ENCODE peak calls at places on chromosomes 6 and 20, in eight cellular contexts. One of them, this sample, is unnamed.

GRCh38 chr6:25028346-25028745 is 92.6 kb upstream of the RIPOR2 start:
- DNase-seq in right atrium auricular region: no peak
- DNase-seq in prostate gland: no peak
- DNase-seq in NCI-H1930: no peak
- DNase-seq in T follicular helper cell: no peak
- DNase-seq in Peyer's patch: no peak
- DNase-seq in nephron progenitor cell: no peak
- DNase-seq in G401: no peak
- DNase-seq in this sample: no peak

GRCh38 chr20:33490934-33491656 is 1.2 kb downstream of the CBFA2T2 start:
- DNase-seq in right atrium auricular region: no peak
- DNase-seq in prostate gland: no peak
- DNase-seq in NCI-H1930: no peak
- DNase-seq in T follicular helper cell: no peak
- DNase-seq in Peyer's patch: no peak
- DNase-seq in nephron progenitor cell: no peak
- DNase-seq in G401: no peak
- DNase-seq in this sample: no peak

GRCh38 chr6:45072014-45072413 is 256.1 kb upstream of the RUNX2 start:
- DNase-seq in right atrium auricular region: no peak
- DNase-seq in prostate gland: no peak
- DNase-seq in NCI-H1930: no peak
- DNase-seq in T follicular helper cell: no peak
- DNase-seq in Peyer's patch: no peak
- DNase-seq in nephron progenitor cell: no peak
- DNase-seq in G401: no peak
- DNase-seq in this sample: no peak

GRCh38 chr6:138970856-138971425 is 17.1 kb downstream of the REPS1 start:
- DNase-seq in right atrium auricular region: peak
- DNase-seq in prostate gland: no peak
- DNase-seq in NCI-H1930: no peak
- DNase-seq in T follicular helper cell: no peak
- DNase-seq in Peyer's patch: no peak
- DNase-seq in nephron progenitor cell: no peak
- DNase-seq in G401: no peak
- DNase-seq in this sample: no peak

GRCh38 chr6:132937466-132937906 is 123.1 kb downstream of the RPS12 start:
- DNase-seq in right atrium auricular region: no peak
- DNase-seq in prostate gland: peak
- DNase-seq in NCI-H1930: peak
- DNase-seq in T follicular helper cell: no peak
- DNase-seq in Peyer's patch: no peak
- DNase-seq in nephron progenitor cell: peak
- DNase-seq in G401: peak
- DNase-seq in this sample: no peak

GRCh38 chr6:4606681-4607025 is 169.6 kb upstream of the CDYL start:
- DNase-seq in right atrium auricular region: no peak
- DNase-seq in prostate gland: no peak
- DNase-seq in NCI-H1930: no peak
- DNase-seq in T follicular helper cell: no peak
- DNase-seq in Peyer's patch: no peak
- DNase-seq in nephron progenitor cell: no peak
- DNase-seq in G401: no peak
- DNase-seq in this sample: no peak

GRCh38 chr6:13854716-13855250 is 40.4 kb upstream of the MCUR1 start:
- DNase-seq in right atrium auricular region: no peak
- DNase-seq in prostate gland: no peak
- DNase-seq in NCI-H1930: no peak
- DNase-seq in T follicular helper cell: no peak
- DNase-seq in Peyer's patch: no peak
- DNase-seq in nephron progenitor cell: no peak
- DNase-seq in G401: no peak
- DNase-seq in this sample: no peak

GRCh38 chr6:144594571-144594970 is 309.4 kb downstream of the UTRN start:
- DNase-seq in right atrium auricular region: no peak
- DNase-seq in prostate gland: no peak
- DNase-seq in NCI-H1930: no peak
- DNase-seq in T follicular helper cell: no peak
- DNase-seq in Peyer's patch: no peak
- DNase-seq in nephron progenitor cell: no peak
- DNase-seq in G401: no peak
- DNase-seq in this sample: no peak

GRCh38 chr6:167811689-167812487 is 14.8 kb upstream of the AFDN start:
- DNase-seq in right atrium auricular region: no peak
- DNase-seq in prostate gland: no peak
- DNase-seq in NCI-H1930: no peak
- DNase-seq in T follicular helper cell: no peak
- DNase-seq in Peyer's patch: no peak
- DNase-seq in nephron progenitor cell: no peak
- DNase-seq in G401: no peak
- DNase-seq in this sample: no peak

GRCh38 chr6:31128093-31128676 is 7.9 kb upstream of the CDSN start:
- DNase-seq in right atrium auricular region: peak
- DNase-seq in prostate gland: peak
- DNase-seq in NCI-H1930: peak
- DNase-seq in T follicular helper cell: peak
- DNase-seq in Peyer's patch: peak
- DNase-seq in nephron progenitor cell: peak
- DNase-seq in G401: peak
- DNase-seq in this sample: peak

GRCh38 chr20:52269327-52269726 is 77.7 kb upstream of the ZFP64 start:
- DNase-seq in right atrium auricular region: no peak
- DNase-seq in prostate gland: no peak
- DNase-seq in NCI-H1930: no peak
- DNase-seq in T follicular helper cell: no peak
- DNase-seq in Peyer's patch: no peak
- DNase-seq in nephron progenitor cell: no peak
- DNase-seq in G401: no peak
- DNase-seq in this sample: no peak

GRCh38 chr6:167680605-167681149 is 146.0 kb upstream of the AFDN start:
- DNase-seq in right atrium auricular region: no peak
- DNase-seq in prostate gland: no peak
- DNase-seq in NCI-H1930: no peak
- DNase-seq in T follicular helper cell: no peak
- DNase-seq in Peyer's patch: no peak
- DNase-seq in nephron progenitor cell: no peak
- DNase-seq in G401: no peak
- DNase-seq in this sample: no peak

GRCh38 chr20:44501448-44501847 is 20.4 kb downstream of the SERINC3 start:
- DNase-seq in right atrium auricular region: no peak
- DNase-seq in prostate gland: no peak
- DNase-seq in NCI-H1930: no peak
- DNase-seq in T follicular helper cell: no peak
- DNase-seq in Peyer's patch: no peak
- DNase-seq in nephron progenitor cell: no peak
- DNase-seq in G401: no peak
- DNase-seq in this sample: no peak

GRCh38 chr6:31945507-31946369 is at the start of gene CFB:
- DNase-seq in right atrium auricular region: peak
- DNase-seq in prostate gland: peak
- DNase-seq in NCI-H1930: no peak
- DNase-seq in T follicular helper cell: no peak
- DNase-seq in Peyer's patch: peak
- DNase-seq in nephron progenitor cell: no peak
- DNase-seq in G401: no peak
- DNase-seq in this sample: no peak

GRCh38 chr20:47389867-47390347 is 33.4 kb upstream of the ZMYND8 start:
- DNase-seq in right atrium auricular region: no peak
- DNase-seq in prostate gland: no peak
- DNase-seq in NCI-H1930: no peak
- DNase-seq in T follicular helper cell: no peak
- DNase-seq in Peyer's patch: no peak
- DNase-seq in nephron progenitor cell: no peak
- DNase-seq in G401: no peak
- DNase-seq in this sample: no peak

This sample was measured in T-helper 1 cell.